ENCODE peak calls at places on chromosomes 16 and 17, in eight cellular contexts. S is amygdala; Z is AG09319; H is activated effector memory CD4-positive, alpha-beta T cell treated with Interleukin-2 at 50 U/mL for 16 hours; T is IMR-90; R is stimulated activated CD8-positive, alpha-beta memory T cell treated with anti-CD3 and anti-CD28 coated beads, Interleukin-7, amount 100 ng/mL, for 1 hour; B is activated CD4-positive, alpha-beta T cell treated with anti-CD3 and anti-CD28 coated beads for 36 hours; N is globus pallidus. O is an unnamed sample.

GRCh38 chr16:30416047-30416603 is 8.7 kb downstream of the ZNF771 start:
- DNase-seq in S (no peak), Z (no peak), H (no peak), T (no peak), R (no peak), B (no peak), N (no peak), O (no peak)

GRCh38 chr17:79988163-79988971 is 47.3 kb downstream of the TBC1D16 start:
- DNase-seq in S (no peak), Z (peak; percentile 59), H (no peak), T (peak; percentile 89), R (no peak), B (peak; percentile 67), N (no peak), O (no peak)

GRCh38 chr17:4329838-4330237 is 36.6 kb downstream of the UBE2G1 start:
- DNase-seq in S (no peak), Z (no peak), H (no peak), T (peak; percentile 99), R (no peak), B (no peak), N (no peak), O (no peak)

GRCh38 chr17:70320642-70321345 is 151.5 kb downstream of the KCNJ2 start:
- DNase-seq in S (no peak), Z (no peak), H (no peak), T (peak; percentile 8), R (no peak), B (no peak), N (no peak), O (no peak)

GRCh38 chr16:27638833-27639587 is 89.1 kb downstream of the KATNIP start:
- DNase-seq in S (no peak), Z (no peak), H (no peak), T (no peak), R (no peak), B (no peak), N (no peak), O (no peak)

GRCh38 chr16:70746040-70746707 is 54.8 kb downstream of the VAC14 start:
- DNase-seq in S (no peak), Z (peak; percentile 66), H (no peak), T (peak; percentile 94), R (no peak), B (peak; percentile 62), N (no peak), O (peak; percentile 90)

GRCh38 chr16:83810906-83811305 is 3.1 kb downstream of the HSBP1 start:
- DNase-seq in S (no peak), Z (no peak), H (no peak), T (no peak), R (no peak), B (no peak), N (no peak), O (no peak)

GRCh38 chr16:77172964-77173363 is 18.0 kb upstream of the MON1B start:
- DNase-seq in S (no peak), Z (no peak), H (no peak), T (no peak), R (no peak), B (no peak), N (no peak), O (no peak)

GRCh38 chr16:83530293-83530692 is 277.5 kb upstream of the HSBP1 start:
- DNase-seq in S (no peak), Z (peak; percentile 30), H (no peak), T (peak; percentile 83), R (no peak), B (no peak), N (no peak), O (no peak)

GRCh38 chr17:63911657-63912100 is 621 bp upstream of the CSHL1 start:
- DNase-seq in S (no peak), Z (no peak), H (peak; percentile 36), T (peak; percentile 8), R (peak; percentile 34), B (peak; percentile 80), N (no peak), O (peak; percentile 36)

GRCh38 chr17:347309-347708 is 5.3 kb downstream of the RPH3AL start:
- DNase-seq in S (no peak), Z (no peak), H (no peak), T (no peak), R (no peak), B (no peak), N (no peak), O (no peak)

GRCh38 chr17:17795296-17795695 is 41.5 kb downstream of the SREBF1 start:
- DNase-seq in S (no peak), Z (no peak), H (no peak), T (no peak), R (no peak), B (no peak), N (no peak), O (no peak)

GRCh38 chr17:35051183-35051578 is 12.3 kb downstream of the RFFL start:
- DNase-seq in S (no peak), Z (no peak), H (peak; percentile 19), T (no peak), R (no peak), B (peak; percentile 29), N (no peak), O (no peak)

GRCh38 chr17:45160505-45161287 is 979 bp upstream of the HEXIM2 start:
- DNase-seq in S (peak; percentile 65), Z (no peak), H (peak; percentile 62), T (peak; percentile 61), R (no peak), B (peak; percentile 68), N (peak; percentile 62), O (peak; percentile 48)

GRCh38 chr17:8126306-8127066 is 2.6 kb upstream of the HES7 start:
- DNase-seq in S (no peak), Z (no peak), H (peak; percentile 24), T (peak; percentile 52), R (no peak), B (peak; percentile 74), N (no peak), O (no peak)

GRCh38 chr17:40615295-40615988 is 32.2 kb downstream of the SMARCE1 start:
- DNase-seq in S (no peak), Z (no peak), H (no peak), T (peak; percentile 47), R (no peak), B (peak; percentile 64), N (no peak), O (peak; percentile 35)

GRCh38 chr16:30077656-30078055 is 1.9 kb downstream of the PPP4C start:
- DNase-seq in S (no peak), Z (no peak), H (no peak), T (peak; percentile 73), R (no peak), B (no peak), N (no peak), O (no peak)

GRCh38 chr16:3283525-3284447 is 495 bp downstream of the ZNF263 start:
- DNase-seq in S (no peak), Z (no peak), H (no peak), T (no peak), R (no peak), B (no peak), N (no peak), O (peak; percentile 87)

GRCh38 chr16:6977906-6978305 is 354.7 kb upstream of the RBFOX1 start:
- DNase-seq in S (no peak), Z (no peak), H (no peak), T (no peak), R (no peak), B (no peak), N (no peak), O (no peak)

GRCh38 chr16:55323637-55324490 is at the start of gene IRX6:
- DNase-seq in S (no peak), Z (no peak), H (no peak), T (no peak), R (no peak), B (peak; percentile 15), N (no peak), O (no peak)

GRCh38 chr16:14199199-14199598 is 128.1 kb downstream of the MRTFB start:
- DNase-seq in S (no peak), Z (no peak), H (no peak), T (no peak), R (no peak), B (no peak), N (no peak), O (no peak)